ENCODE peak calls at places on chromosome 22, in four cellular contexts. H is RWPE2, A is GM06990, R is NB4. C is an unnamed sample.

GRCh38 chr22:37202001-37202555 is 10.2 kb downstream of the SSTR3 start:
- DNase-seq in H (peak), A (no peak), R (no peak), C (no peak)

GRCh38 chr22:46139895-46140350 is 10.4 kb upstream of the PPARA start:
- DNase-seq in H (no peak), A (no peak), R (no peak), C (no peak)

GRCh38 chr22:32794449-32795213 is 6.9 kb upstream of the TIMP3 start:
- DNase-seq in H (no peak), A (no peak), R (no peak), C (no peak)

GRCh38 chr22:49398646-49399045 is 429.0 kb downstream of the BRD1 start:
- DNase-seq in H (no peak), A (no peak), R (no peak), C (no peak)

GRCh38 chr22:46049726-46050450 is 72.9 kb upstream of the WNT7B start:
- DNase-seq in H (peak), A (no peak), R (peak), C (no peak)

GRCh38 chr22:35064664-35065063 is 1.3 kb upstream of the ISX start:
- DNase-seq in H (no peak), A (peak), R (peak), C (peak)

GRCh38 chr22:17962168-17962567 is 62.2 kb downstream of the MICAL3 start:
- DNase-seq in H (no peak), A (no peak), R (no peak), C (no peak)

GRCh38 chr22:39658806-39659463 is 88.4 kb downstream of the CACNA1I start:
- DNase-seq in H (no peak), A (no peak), R (no peak), C (no peak)

GRCh38 chr22:44196731-44197131 is 16.0 kb downstream of the PARVG start:
- DNase-seq in H (no peak), A (no peak), R (no peak), C (no peak)

GRCh38 chr22:21760640-21761039 is 25.0 kb upstream of the YPEL1 start:
- DNase-seq in H (no peak), A (no peak), R (peak), C (no peak)

GRCh38 chr22:23849009-23850006 is 8.4 kb upstream of the SLC2A11 start:
- DNase-seq in H (no peak), A (peak), R (peak), C (peak)

GRCh38 chr22:38861927-38862326 is 10.1 kb downstream of the CBX6 start:
- DNase-seq in H (no peak), A (no peak), R (no peak), C (no peak)

GRCh38 chr22:46108564-46109473 is 41.5 kb upstream of the PPARA start:
- DNase-seq in H (no peak), A (no peak), R (peak), C (no peak)

GRCh38 chr22:31206896-31207687 is 5.0 kb upstream of the LIMK2 start:
- DNase-seq in H (no peak), A (no peak), R (no peak), C (no peak)

GRCh38 chr22:44661070-44661469 is 40.9 kb upstream of the PRR5 start:
- DNase-seq in H (no peak), A (no peak), R (no peak), C (no peak)

GRCh38 chr22:25027959-25028840 is 75.7 kb downstream of the KIAA1671 start:
- DNase-seq in H (no peak), A (no peak), R (peak), C (peak)
- TF ChIP-seq CTCF in H (peak), A (peak), R (peak), C (peak)

GRCh38 chr22:19987394-19988306 is 29.0 kb downstream of the ARVCF start:
- DNase-seq in H (no peak), A (no peak), R (no peak), C (no peak)

GRCh38 chr22:19986011-19986409 is 30.6 kb downstream of the ARVCF start:
- DNase-seq in H (no peak), A (no peak), R (no peak), C (no peak)

GRCh38 chr22:19984851-19985811 is 31.5 kb downstream of the ARVCF start:
- DNase-seq in H (no peak), A (no peak), R (no peak), C (no peak)

GRCh38 chr22:19988331-19988808 is 28.3 kb downstream of the ARVCF start:
- DNase-seq in H (no peak), A (no peak), R (no peak), C (no peak)

GRCh38 chr22:19986410-19987341 is 29.9 kb downstream of the ARVCF start:
- DNase-seq in H (no peak), A (peak), R (peak), C (peak)
- TF ChIP-seq CTCF in H (no peak), A (no peak), R (no peak), C (no peak)

GRCh38 chr22:28112548-28113043 is 193.5 kb upstream of the PITPNB start:
- DNase-seq in H (no peak), A (no peak), R (peak), C (no peak)
- TF ChIP-seq CTCF in H (peak), A (peak), R (peak), C (no peak)

GRCh38 chr22:50547231-50547851 is 1.6 kb downstream of the KLHDC7B start:
- DNase-seq in H (no peak), A (no peak), R (no peak), C (peak)

GRCh38 chr22:50544746-50545253 is 899 bp upstream of the KLHDC7B start:
- DNase-seq in H (peak), A (no peak), R (peak), C (peak)

GRCh38 chr22:50546326-50547230 is 879 bp downstream of the KLHDC7B start:
- DNase-seq in H (no peak), A (no peak), R (no peak), C (peak)

GRCh38 chr22:50544078-50544745 is 1.5 kb upstream of the KLHDC7B start:
- DNase-seq in H (no peak), A (peak), R (peak), C (peak)

GRCh38 chr22:50545522-50546325 is at the start of gene KLHDC7B:
- DNase-seq in H (no peak), A (no peak), R (peak), C (peak)
- TF ChIP-seq CTCF in H (no peak), A (peak), R (peak), C (no peak)